ENCODE peak calls at places on chromosomes 12 and 14, in nine cellular contexts. E, J, B, K, X, Q, L, D and N are unnamed samples.
A peak's percentile ranks its signal among the peaks of the same experiment; 100 is the strongest.

GRCh38 chr12:52735106-52735505 is 31.8 kb upstream of the KRT77 start:
- DNase-seq in E (no peak), J (no peak), B (no peak), K (no peak), X (no peak), Q (no peak), L (no peak), D (no peak), N (no peak)

GRCh38 chr12:95473440-95473946 is 459 bp upstream of the METAP2 start:
- DNase-seq in E (no peak), J (no peak), B (peak; percentile 49), K (peak; percentile 54), X (no peak), Q (peak; percentile 17), L (no peak), D (peak; percentile 22), N (peak; percentile 28)

GRCh38 chr14:36161781-36162180 is 14.7 kb downstream of the PTCSC3 start:
- DNase-seq in E (no peak), J (no peak), B (no peak), K (no peak), X (no peak), Q (no peak), L (no peak), D (no peak), N (no peak)

GRCh38 chr12:8675471-8676083 is 13.0 kb upstream of the MFAP5 start:
- DNase-seq in E (no peak), J (no peak), B (no peak), K (no peak), X (no peak), Q (no peak), L (no peak), D (no peak), N (no peak)

GRCh38 chr12:78580296-78580695 is 284.3 kb upstream of the SYT1 start:
- DNase-seq in E (no peak), J (no peak), B (no peak), K (no peak), X (no peak), Q (no peak), L (no peak), D (no peak), N (no peak)

GRCh38 chr12:83102499-83102898 is 415.8 kb downstream of the TMTC2 start:
- DNase-seq in E (peak; percentile 41), J (no peak), B (no peak), K (no peak), X (no peak), Q (no peak), L (no peak), D (peak; percentile 5), N (no peak)

GRCh38 chr12:26555139-26555538 is 277.9 kb downstream of the ITPR2 start:
- DNase-seq in E (peak; percentile 55), J (no peak), B (no peak), K (no peak), X (no peak), Q (no peak), L (no peak), D (no peak), N (no peak)

GRCh38 chr12:3658327-3659163 is 94.4 kb downstream of the CRACR2A start:
- DNase-seq in E (no peak), J (no peak), B (peak; percentile 41), K (no peak), X (peak; percentile 53), Q (peak; percentile 18), L (no peak), D (peak; percentile 23), N (peak; percentile 14)

GRCh38 chr12:116125981-116126566 is 151.4 kb downstream of the MED13L start:
- DNase-seq in E (peak; percentile 36), J (no peak), B (no peak), K (no peak), X (no peak), Q (no peak), L (no peak), D (no peak), N (no peak)

GRCh38 chr14:50417853-50418252 is 21.2 kb upstream of the CDKL1 start:
- DNase-seq in E (no peak), J (no peak), B (no peak), K (no peak), X (no peak), Q (no peak), L (no peak), D (no peak), N (no peak)

GRCh38 chr12:122886161-122886560 is 9.8 kb downstream of the VPS37B start:
- DNase-seq in E (no peak), J (no peak), B (no peak), K (no peak), X (no peak), Q (no peak), L (no peak), D (no peak), N (no peak)

GRCh38 chr12:132771126-132771838 is 9.7 kb upstream of the ANKLE2 start:
- DNase-seq in E (no peak), J (no peak), B (no peak), K (peak; percentile 89), X (no peak), Q (no peak), L (no peak), D (peak; percentile 33), N (peak; percentile 27)

GRCh38 chr12:63353559-63353958 is 202.6 kb upstream of the AVPR1A start:
- DNase-seq in E (peak; percentile 10), J (no peak), B (no peak), K (no peak), X (no peak), Q (no peak), L (no peak), D (peak; percentile 1), N (no peak)

GRCh38 chr12:57135487-57135886 is 7.2 kb downstream of the LRP1 start:
- DNase-seq in E (no peak), J (no peak), B (no peak), K (no peak), X (no peak), Q (no peak), L (no peak), D (no peak), N (no peak)

GRCh38 chr12:45615268-45615667 is 114.2 kb upstream of the ARID2 start:
- DNase-seq in E (peak; percentile 71), J (no peak), B (peak; percentile 76), K (no peak), X (no peak), Q (no peak), L (no peak), D (peak; percentile 60), N (no peak)

GRCh38 chr12:133081408-133081806 is 684 bp downstream of the ZNF140 start:
- DNase-seq in E (no peak), J (no peak), B (no peak), K (no peak), X (no peak), Q (no peak), L (no peak), D (no peak), N (no peak)

GRCh38 chr12:13661005-13661887 is 320.2 kb downstream of the GRIN2B start:
- DNase-seq in E (peak; percentile 10), J (no peak), B (no peak), K (peak; percentile 20), X (peak; percentile 47), Q (peak; percentile 51), L (no peak), D (peak; percentile 23), N (peak; percentile 27)

GRCh38 chr12:805022-805632 is 52.7 kb downstream of the WNK1 start:
- DNase-seq in E (no peak), J (no peak), B (no peak), K (no peak), X (no peak), Q (no peak), L (no peak), D (no peak), N (no peak)

GRCh38 chr14:88911811-88912210 is 87.4 kb downstream of the TTC8 start:
- DNase-seq in E (no peak), J (no peak), B (no peak), K (no peak), X (no peak), Q (no peak), L (no peak), D (no peak), N (no peak)